ENCODE peak calls at places on chromosomes 1 and 21, in ten cellular contexts. O is pancreas; X is PC-9; F is IMR-90; Q is GM23338; D is esophagus squamous epithelium; S is CD8-positive, alpha-beta T cell; T is BJ; I is GM12865; M is lower lobe of right lung. Y is an unnamed sample.

GRCh38 chr1:61083014-61083798 is 845 bp downstream of the NFIA start:
- DNase-seq in O (peak; percentile 68), X (peak; percentile 28), F (no peak), Q (peak; percentile 35), D (no peak), S (peak; percentile 6), T (no peak), I (no peak), M (peak; percentile 61), Y (no peak)

GRCh38 chr1:9909222-9910046 is 635 bp downstream of the CTNNBIP1 start:
- DNase-seq in O (peak; percentile 83), X (peak; percentile 30), F (no peak), Q (peak; percentile 52), D (peak; percentile 25), S (peak; percentile 3), T (no peak), I (peak; percentile 59), M (peak; percentile 59), Y (no peak)

GRCh38 chr1:3310718-3311400 is 143.6 kb upstream of the ARHGEF16 start:
- DNase-seq in O (peak; percentile 46), X (no peak), F (no peak), Q (no peak), D (no peak), S (no peak), T (no peak), I (no peak), M (no peak), Y (no peak)

GRCh38 chr21:14591882-14592281 is 45.8 kb upstream of the SAMSN1 start:
- DNase-seq in O (no peak), X (no peak), F (no peak), Q (no peak), D (no peak), S (no peak), T (no peak), I (peak; percentile 17), M (no peak), Y (no peak)

GRCh38 chr1:230757856-230758704 is 10.9 kb downstream of the CAPN9 start:
- DNase-seq in O (no peak), X (no peak), F (no peak), Q (no peak), D (no peak), S (no peak), T (no peak), I (no peak), M (no peak), Y (no peak)

GRCh38 chr1:57124768-57125446 is 159.1 kb upstream of the C8B start:
- DNase-seq in O (no peak), X (no peak), F (peak; percentile 55), Q (no peak), D (no peak), S (no peak), T (no peak), I (no peak), M (no peak), Y (no peak)

GRCh38 chr1:240058049-240058448 is 33.6 kb upstream of the FMN2 start:
- DNase-seq in O (no peak), X (no peak), F (no peak), Q (no peak), D (no peak), S (no peak), T (no peak), I (no peak), M (no peak), Y (no peak)

GRCh38 chr1:233304489-233305102 is 9.1 kb upstream of the PCNX2 start:
- DNase-seq in O (no peak), X (no peak), F (peak; percentile 30), Q (peak; percentile 70), D (no peak), S (no peak), T (no peak), I (peak; percentile 22), M (no peak), Y (no peak)

GRCh38 chr1:67061266-67061665 is 7.3 kb upstream of the SLC35D1 start:
- DNase-seq in O (no peak), X (no peak), F (peak; percentile 36), Q (no peak), D (no peak), S (no peak), T (no peak), I (no peak), M (no peak), Y (no peak)

GRCh38 chr1:67060811-67061218 is 6.9 kb upstream of the SLC35D1 start:
- DNase-seq in O (no peak), X (peak; percentile 37), F (peak; percentile 99), Q (no peak), D (no peak), S (no peak), T (peak; percentile 92), I (no peak), M (no peak), Y (peak; percentile 94)

GRCh38 chr1:67059331-67059730 is 5.4 kb upstream of the SLC35D1 start:
- DNase-seq in O (no peak), X (no peak), F (peak; percentile 16), Q (no peak), D (no peak), S (no peak), T (no peak), I (no peak), M (no peak), Y (no peak)

GRCh38 chr1:67058761-67059160 is 4.8 kb upstream of the SLC35D1 start:
- DNase-seq in O (no peak), X (no peak), F (peak; percentile 47), Q (no peak), D (no peak), S (no peak), T (no peak), I (no peak), M (no peak), Y (no peak)

GRCh38 chr1:67058242-67058641 is 4.3 kb upstream of the SLC35D1 start:
- DNase-seq in O (no peak), X (no peak), F (no peak), Q (peak; percentile 7), D (no peak), S (no peak), T (no peak), I (no peak), M (no peak), Y (no peak)
- TF ChIP-seq CTCF in O (no peak), X (no peak), F (no peak), Q (no peak), D (no peak), S (no peak), T (no peak), I (no peak), M (no peak), Y (no peak)

DNA sequence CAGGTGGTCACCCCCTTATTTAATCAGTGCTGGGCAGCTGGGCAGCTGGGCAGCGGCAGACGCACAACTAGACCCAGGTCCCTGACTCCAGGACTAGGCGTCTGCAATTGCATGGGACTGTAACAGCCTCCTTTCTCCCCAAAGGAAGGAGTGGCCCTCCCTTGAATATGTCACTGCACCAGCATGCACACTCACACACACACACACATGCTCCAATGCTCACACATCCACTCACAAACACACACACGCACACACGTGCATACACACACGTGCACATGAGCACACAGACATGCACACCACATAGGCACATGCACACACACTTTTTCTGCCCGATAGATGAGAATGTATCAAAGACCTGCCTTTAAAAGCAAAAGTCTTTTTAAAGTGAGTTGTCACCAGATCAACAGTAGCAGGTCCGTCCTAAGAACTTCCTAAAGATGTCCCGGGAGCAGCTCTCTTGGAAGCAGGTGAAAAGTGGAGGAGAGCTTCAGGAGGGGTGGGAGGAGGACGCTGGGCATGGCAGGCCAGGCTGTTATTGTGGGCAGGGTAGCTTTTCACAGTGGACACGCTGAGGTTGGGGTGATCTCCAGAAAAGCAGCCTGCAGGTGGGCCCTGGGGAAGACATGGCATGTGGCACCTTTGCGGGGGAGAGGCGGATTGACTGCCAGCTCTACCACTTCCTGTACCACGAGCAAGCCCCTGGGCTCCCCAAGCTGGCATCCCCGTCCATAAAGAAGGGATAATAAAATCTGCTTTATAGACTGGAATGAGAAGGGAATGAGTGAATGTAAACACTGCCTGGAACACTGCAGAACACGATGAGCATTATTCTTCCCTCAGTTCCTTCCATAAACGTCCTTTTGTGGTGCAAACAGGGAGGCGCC is 1.7 kb downstream of the PDE9A start:
- DNase-seq in O (no peak), X (no peak), F (no peak), Q (no peak), D (no peak), S (no peak), T (no peak), I (no peak), M (no peak), Y (no peak)
- H3K4me3 ChIP-seq in O (peak overlapping the region; percentile 61), X (peak overlapping the region; percentile 73), F (no peak overlapping the region), Q (peak overlapping the region; percentile 83), D (peak overlapping the region; percentile 62), S (peak overlapping the region; percentile 68), T (no peak overlapping the region), I (no peak overlapping the region), M (peak overlapping the region; percentile 70), Y (no peak overlapping the region)

GRCh38 chr21:45445369-45445768 is 40.4 kb downstream of the COL18A1 start:
- DNase-seq in O (no peak), X (no peak), F (no peak), Q (no peak), D (no peak), S (no peak), T (no peak), I (no peak), M (no peak), Y (no peak)

GRCh38 chr21:45442276-45442675 is 37.3 kb downstream of the COL18A1 start:
- DNase-seq in O (peak; percentile 43), X (no peak), F (no peak), Q (no peak), D (no peak), S (no peak), T (no peak), I (no peak), M (no peak), Y (no peak)

GRCh38 chr21:45441431-45442255 is 36.7 kb downstream of the COL18A1 start:
- DNase-seq in O (peak; percentile 65), X (no peak), F (no peak), Q (no peak), D (no peak), S (no peak), T (no peak), I (no peak), M (no peak), Y (no peak)

GRCh38 chr21:45444385-45444784 is 39.4 kb downstream of the COL18A1 start:
- DNase-seq in O (no peak), X (no peak), F (no peak), Q (no peak), D (no peak), S (no peak), T (no peak), I (no peak), M (no peak), Y (no peak)

DNA sequence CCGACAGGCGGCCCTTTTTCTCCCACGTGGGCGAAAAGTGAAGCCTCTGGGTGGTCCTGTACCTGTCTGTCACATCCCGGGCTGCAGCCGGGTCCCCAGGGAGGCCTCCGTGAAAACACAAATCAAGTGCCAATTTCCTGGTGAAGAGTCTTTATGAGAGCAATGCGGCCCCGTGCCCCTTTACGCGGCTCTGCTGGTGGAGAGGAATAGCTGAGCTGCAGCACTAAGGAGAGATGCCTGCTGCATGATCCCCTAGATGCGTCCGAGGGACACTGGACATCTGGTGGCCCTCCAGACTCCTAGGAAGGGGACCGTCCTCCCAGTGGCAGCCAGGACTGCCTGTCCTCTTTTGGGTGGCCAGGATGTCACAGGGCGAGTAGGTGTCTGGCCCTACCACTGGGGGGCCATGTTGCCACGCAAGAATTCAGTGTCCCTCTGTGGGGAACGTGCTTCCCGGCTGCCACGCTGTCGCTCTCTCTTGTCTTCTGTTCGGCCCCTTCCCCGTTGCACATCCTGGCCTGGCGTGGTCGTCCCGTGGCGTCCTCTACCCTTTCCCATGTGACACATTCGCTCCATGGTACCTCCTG is 38.7 kb downstream of the COL18A1 start:
- DNase-seq in O (peak; percentile 49), X (no peak), F (no peak), Q (no peak), D (no peak), S (no peak), T (no peak), I (no peak), M (no peak), Y (no peak)
- TF ChIP-seq CTCF in O (no peak), X (no peak), F (peak; percentile 5), Q (peak; percentile 14), D (no peak), S (no peak), T (peak; percentile 18), I (no peak), M (no peak), Y (peak; percentile 23)

DNA sequence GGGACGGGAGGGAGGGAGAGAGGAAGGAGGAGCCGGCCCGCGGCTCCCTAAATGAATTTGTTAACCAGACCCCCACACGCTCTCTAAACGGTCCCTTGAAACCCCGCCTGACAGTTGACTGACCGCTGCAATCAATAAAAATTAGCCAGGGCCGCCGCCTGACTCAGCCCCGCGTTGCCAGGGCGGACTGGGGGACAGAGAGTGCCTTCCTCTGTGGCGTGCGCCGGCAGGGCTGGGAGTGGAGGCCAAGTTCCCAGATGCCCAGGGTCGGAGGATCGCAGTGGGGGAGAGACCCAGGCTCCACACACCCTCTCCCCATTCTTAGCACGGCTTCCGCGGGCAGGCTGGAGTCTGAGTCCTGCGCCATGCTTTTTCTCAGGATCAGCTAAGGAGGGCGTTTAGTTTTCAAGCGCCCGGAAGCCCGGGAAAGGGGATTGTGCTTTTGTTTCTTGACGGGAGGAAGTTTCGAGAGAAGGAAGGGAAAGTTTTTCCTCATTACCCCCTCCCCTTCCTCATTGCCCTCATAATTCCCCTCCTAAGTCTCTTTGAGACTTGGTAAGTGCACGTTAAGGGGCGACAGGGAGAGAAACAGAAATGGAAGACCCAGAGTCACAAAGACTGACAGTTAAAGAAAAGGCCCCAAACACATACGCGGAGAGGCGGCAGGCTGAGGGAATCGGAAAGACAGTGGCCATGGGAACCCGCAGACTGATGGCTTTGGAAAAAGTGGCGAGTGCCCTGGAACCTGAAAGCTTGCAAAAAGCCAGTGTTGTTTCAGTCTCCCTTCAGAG is 6.3 kb downstream of the PAX7 start:
- DNase-seq in O (no peak), X (no peak), F (no peak), Q (peak; percentile 70), D (no peak), S (no peak), T (no peak), I (no peak), M (no peak), Y (no peak)
- H3K4me3 ChIP-seq in O (no peak overlapping the region), X (no peak overlapping the region), F (no peak overlapping the region), Q (peak overlapping the region; percentile 51), D (no peak overlapping the region), S (no peak overlapping the region), T (no peak overlapping the region), I (no peak overlapping the region), M (no peak overlapping the region), Y (no peak overlapping the region)